ENCODE peak calls at places on chromosomes 5 and 9, in eight cellular contexts. One of them, this sample, is unnamed. For H3K9me3, the result is how much of the 10 kb centered on the place peaks cover.

GRCh38 chr9:17018540-17019196 is 116.2 kb upstream of the CNTLN start:
- DNase-seq in CD8-positive, alpha-beta T cell: no peak
- DNase-seq in tibial nerve: no peak
- DNase-seq in fibroblast of lung: no peak
- DNase-seq in BE2C: no peak
- DNase-seq in left ventricle myocardium inferior: no peak
- DNase-seq in SK-N-SH: no peak
- DNase-seq in spleen: no peak
- DNase-seq in this sample: no peak

GRCh38 chr5:108726446-108727091 is 21.1 kb upstream of the FER start:
- DNase-seq in spleen: no peak
- DNase-seq in CD8-positive, alpha-beta T cell: no peak
- DNase-seq in tibial nerve: no peak
- DNase-seq in left ventricle myocardium inferior: no peak
- DNase-seq in BE2C: no peak
- DNase-seq in fibroblast of lung: no peak
- DNase-seq in SK-N-SH: no peak
- DNase-seq in this sample: no peak

GRCh38 chr5:78689893-78690592 is 41.5 kb upstream of the LHFPL2 start:
- DNase-seq in left ventricle myocardium inferior: no peak
- DNase-seq in BE2C: no peak
- DNase-seq in fibroblast of lung: no peak
- DNase-seq in CD8-positive, alpha-beta T cell: no peak
- DNase-seq in spleen: no peak
- DNase-seq in SK-N-SH: no peak
- DNase-seq in tibial nerve: no peak
- DNase-seq in this sample: no peak

GRCh38 chr9:34549407-34549732 is 26.6 kb upstream of the ENHO start:
- DNase-seq in CD8-positive, alpha-beta T cell: no peak
- DNase-seq in tibial nerve: no peak
- DNase-seq in fibroblast of lung: no peak
- DNase-seq in BE2C: no peak
- DNase-seq in SK-N-SH: peak
- DNase-seq in left ventricle myocardium inferior: no peak
- DNase-seq in spleen: peak
- DNase-seq in this sample: no peak

GRCh38 chr5:43191740-43192557 is at the start of gene NIM1K:
- DNase-seq in tibial nerve: peak
- DNase-seq in left ventricle myocardium inferior: peak
- DNase-seq in spleen: peak
- DNase-seq in fibroblast of lung: peak
- DNase-seq in SK-N-SH: peak
- DNase-seq in CD8-positive, alpha-beta T cell: peak
- DNase-seq in BE2C: peak
- DNase-seq in this sample: no peak

GRCh38 chr5:131846536-131846935 is 49.7 kb upstream of the FNIP1 start:
- DNase-seq in BE2C: no peak
- DNase-seq in left ventricle myocardium inferior: no peak
- DNase-seq in SK-N-SH: no peak
- DNase-seq in tibial nerve: no peak
- DNase-seq in CD8-positive, alpha-beta T cell: no peak
- DNase-seq in spleen: no peak
- DNase-seq in fibroblast of lung: no peak
- DNase-seq in this sample: no peak

GRCh38 chr9:8338742-8339425 is 539.3 kb upstream of the DMAC1 start:
- DNase-seq in CD8-positive, alpha-beta T cell: no peak
- DNase-seq in BE2C: no peak
- DNase-seq in left ventricle myocardium inferior: no peak
- DNase-seq in SK-N-SH: no peak
- DNase-seq in tibial nerve: no peak
- DNase-seq in spleen: no peak
- DNase-seq in fibroblast of lung: peak
- DNase-seq in this sample: no peak

GRCh38 chr5:56947052-56947451 is 4.9 kb downstream of the MIER3 start:
- DNase-seq in tibial nerve: no peak
- DNase-seq in SK-N-SH: no peak
- DNase-seq in left ventricle myocardium inferior: no peak
- DNase-seq in CD8-positive, alpha-beta T cell: no peak
- DNase-seq in spleen: no peak
- DNase-seq in BE2C: no peak
- DNase-seq in fibroblast of lung: no peak
- DNase-seq in this sample: no peak

GRCh38 chr9:107251756-107252322 is 31.2 kb upstream of the RAD23B start:
- DNase-seq in CD8-positive, alpha-beta T cell: no peak
- DNase-seq in fibroblast of lung: peak
- DNase-seq in tibial nerve: peak
- DNase-seq in SK-N-SH: peak
- DNase-seq in spleen: no peak
- DNase-seq in BE2C: peak
- DNase-seq in left ventricle myocardium inferior: peak
- DNase-seq in this sample: no peak

GRCh38 chr5:170745481-170746061 is 38.0 kb upstream of the GABRP start:
- DNase-seq in fibroblast of lung: peak
- DNase-seq in CD8-positive, alpha-beta T cell: no peak
- DNase-seq in spleen: no peak
- DNase-seq in left ventricle myocardium inferior: peak
- DNase-seq in tibial nerve: no peak
- DNase-seq in BE2C: peak
- DNase-seq in SK-N-SH: peak
- DNase-seq in this sample: no peak

GRCh38 chr9:136665111-136665703 is 2.5 kb downstream of the EGFL7 start:
- DNase-seq in CD8-positive, alpha-beta T cell: no peak
- DNase-seq in BE2C: no peak
- DNase-seq in fibroblast of lung: peak
- DNase-seq in SK-N-SH: peak
- DNase-seq in spleen: no peak
- DNase-seq in tibial nerve: no peak
- DNase-seq in left ventricle myocardium inferior: no peak
- DNase-seq in this sample: no peak

GRCh38 chr5:26231316-26231715 is 807.1 kb downstream of the CDH9 start:
- DNase-seq in BE2C: no peak
- DNase-seq in left ventricle myocardium inferior: no peak
- DNase-seq in tibial nerve: no peak
- DNase-seq in SK-N-SH: no peak
- DNase-seq in spleen: no peak
- DNase-seq in fibroblast of lung: no peak
- DNase-seq in CD8-positive, alpha-beta T cell: no peak
- DNase-seq in this sample: no peak

GRCh38 chr5:1651971-1652872 is 128.5 kb upstream of the LPCAT1 start:
- DNase-seq in left ventricle myocardium inferior: no peak
- DNase-seq in fibroblast of lung: no peak
- DNase-seq in CD8-positive, alpha-beta T cell: no peak
- DNase-seq in BE2C: no peak
- DNase-seq in tibial nerve: no peak
- DNase-seq in SK-N-SH: no peak
- DNase-seq in spleen: no peak
- DNase-seq in this sample: no peak

GRCh38 chr9:84111726-84112125 is 131.1 kb downstream of the RMI1 start:
- DNase-seq in BE2C: no peak
- DNase-seq in left ventricle myocardium inferior: no peak
- DNase-seq in CD8-positive, alpha-beta T cell: no peak
- DNase-seq in spleen: no peak
- DNase-seq in tibial nerve: no peak
- DNase-seq in fibroblast of lung: peak
- DNase-seq in SK-N-SH: no peak
- DNase-seq in this sample: no peak

GRCh38 chr5:117236941-117237340 is 662.3 kb upstream of the SEMA6A start:
- DNase-seq in BE2C: no peak
- DNase-seq in SK-N-SH: no peak
- DNase-seq in spleen: no peak
- DNase-seq in CD8-positive, alpha-beta T cell: no peak
- DNase-seq in left ventricle myocardium inferior: no peak
- DNase-seq in fibroblast of lung: no peak
- DNase-seq in tibial nerve: no peak
- DNase-seq in this sample: no peak

GRCh38 chr9:4671737-4672136 is 5.5 kb upstream of the SPATA6L start:
- DNase-seq in spleen: no peak
- DNase-seq in fibroblast of lung: no peak
- DNase-seq in BE2C: no peak
- DNase-seq in tibial nerve: no peak
- DNase-seq in SK-N-SH: no peak
- DNase-seq in CD8-positive, alpha-beta T cell: no peak
- DNase-seq in left ventricle myocardium inferior: no peak
- DNase-seq in this sample: no peak

GRCh38 chr9:4668604-4669003 is 2.3 kb upstream of the SPATA6L start:
- DNase-seq in spleen: no peak
- DNase-seq in fibroblast of lung: no peak
- DNase-seq in CD8-positive, alpha-beta T cell: no peak
- DNase-seq in BE2C: no peak
- DNase-seq in SK-N-SH: no peak
- DNase-seq in tibial nerve: no peak
- DNase-seq in left ventricle myocardium inferior: no peak
- DNase-seq in this sample: no peak

GRCh38 chr9:4670591-4670990 is 4.3 kb upstream of the SPATA6L start:
- DNase-seq in left ventricle myocardium inferior: no peak
- DNase-seq in tibial nerve: no peak
- DNase-seq in spleen: no peak
- DNase-seq in CD8-positive, alpha-beta T cell: no peak
- DNase-seq in fibroblast of lung: no peak
- DNase-seq in BE2C: no peak
- DNase-seq in SK-N-SH: no peak
- DNase-seq in this sample: no peak

GRCh38 chr9:4667681-4668080 is 1.4 kb upstream of the SPATA6L start:
- DNase-seq in CD8-positive, alpha-beta T cell: no peak
- DNase-seq in BE2C: no peak
- DNase-seq in left ventricle myocardium inferior: no peak
- DNase-seq in fibroblast of lung: no peak
- DNase-seq in spleen: no peak
- DNase-seq in tibial nerve: no peak
- DNase-seq in SK-N-SH: no peak
- DNase-seq in this sample: peak

DNA sequence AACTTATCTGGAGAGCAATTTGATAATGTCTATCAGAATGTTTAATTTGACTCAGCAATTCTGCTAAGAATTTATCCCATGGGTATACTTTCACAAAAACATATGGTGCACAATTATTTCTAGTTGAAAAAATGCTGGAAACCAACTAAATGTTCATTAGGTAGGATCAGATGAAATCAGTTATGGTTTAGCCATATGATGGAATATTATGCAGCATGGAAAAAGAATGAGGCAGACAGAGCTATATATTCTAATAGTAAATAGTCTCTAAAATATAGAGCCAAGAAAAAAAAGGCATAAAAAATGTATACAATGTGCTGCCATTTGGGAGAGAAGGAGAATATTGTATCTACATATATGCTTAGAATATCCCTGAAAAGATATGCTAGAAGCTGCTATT is 3.6 kb upstream of the SPATA6L start:
- DNase-seq in tibial nerve: no peak
- DNase-seq in fibroblast of lung: no peak
- DNase-seq in CD8-positive, alpha-beta T cell: no peak
- DNase-seq in SK-N-SH: no peak
- DNase-seq in spleen: no peak
- DNase-seq in left ventricle myocardium inferior: no peak
- DNase-seq in BE2C: no peak
- DNase-seq in this sample: no peak
- H3K4me3 ChIP-seq in tibial nerve: no peak
- H3K4me3 ChIP-seq in fibroblast of lung: no peak
- H3K4me3 ChIP-seq in CD8-positive, alpha-beta T cell: no peak
- H3K4me3 ChIP-seq in SK-N-SH: no peak
- H3K4me3 ChIP-seq in spleen: no peak
- H3K4me3 ChIP-seq in left ventricle myocardium inferior: no peak
- H3K4me3 ChIP-seq in BE2C: no peak
- H3K4me3 ChIP-seq in this sample: no peak

GRCh38 chr5:180217797-180218196 is 8.8 kb upstream of the RASGEF1C start:
- DNase-seq in tibial nerve: no peak
- DNase-seq in spleen: no peak
- DNase-seq in fibroblast of lung: no peak
- DNase-seq in left ventricle myocardium inferior: no peak
- DNase-seq in BE2C: no peak
- DNase-seq in CD8-positive, alpha-beta T cell: no peak
- DNase-seq in SK-N-SH: no peak
- DNase-seq in this sample: no peak

GRCh38 chr5:180216646-180217171 is 7.7 kb upstream of the RASGEF1C start:
- DNase-seq in BE2C: no peak
- DNase-seq in spleen: peak
- DNase-seq in left ventricle myocardium inferior: no peak
- DNase-seq in tibial nerve: no peak
- DNase-seq in CD8-positive, alpha-beta T cell: no peak
- DNase-seq in SK-N-SH: no peak
- DNase-seq in fibroblast of lung: no peak
- DNase-seq in this sample: no peak

GRCh38 chr5:180222056-180222455 is 13.0 kb upstream of the RASGEF1C start:
- DNase-seq in spleen: peak
- DNase-seq in left ventricle myocardium inferior: no peak
- DNase-seq in CD8-positive, alpha-beta T cell: no peak
- DNase-seq in BE2C: no peak
- DNase-seq in tibial nerve: no peak
- DNase-seq in fibroblast of lung: no peak
- DNase-seq in SK-N-SH: no peak
- DNase-seq in this sample: no peak
- H3K9me3 ChIP-seq in spleen: half or more
- H3K9me3 ChIP-seq in left ventricle myocardium inferior: half or more
- H3K9me3 ChIP-seq in CD8-positive, alpha-beta T cell: under half
- H3K9me3 ChIP-seq in BE2C: under half
- H3K9me3 ChIP-seq in tibial nerve: under half
- H3K9me3 ChIP-seq in fibroblast of lung: under half
- H3K9me3 ChIP-seq in SK-N-SH: under half
- H3K9me3 ChIP-seq in this sample: under half

GRCh38 chr5:157267025-157267424 is 1.1 kb downstream of the CYFIP2 start:
- DNase-seq in BE2C: no peak
- DNase-seq in CD8-positive, alpha-beta T cell: no peak
- DNase-seq in SK-N-SH: no peak
- DNase-seq in tibial nerve: no peak
- DNase-seq in left ventricle myocardium inferior: no peak
- DNase-seq in spleen: no peak
- DNase-seq in fibroblast of lung: no peak
- DNase-seq in this sample: no peak

GRCh38 chr5:157267766-157268480 is 2.0 kb downstream of the CYFIP2 start:
- DNase-seq in left ventricle myocardium inferior: peak
- DNase-seq in BE2C: no peak
- DNase-seq in fibroblast of lung: no peak
- DNase-seq in tibial nerve: no peak
- DNase-seq in spleen: no peak
- DNase-seq in SK-N-SH: no peak
- DNase-seq in CD8-positive, alpha-beta T cell: no peak
- DNase-seq in this sample: peak

GRCh38 chr5:157269165-157269671 is 3.3 kb downstream of the CYFIP2 start:
- DNase-seq in tibial nerve: no peak
- DNase-seq in left ventricle myocardium inferior: no peak
- DNase-seq in CD8-positive, alpha-beta T cell: no peak
- DNase-seq in spleen: no peak
- DNase-seq in BE2C: no peak
- DNase-seq in fibroblast of lung: peak
- DNase-seq in SK-N-SH: no peak
- DNase-seq in this sample: peak

GRCh38 chr5:157265714-157266285 is at the start of gene CYFIP2:
- DNase-seq in CD8-positive, alpha-beta T cell: peak
- DNase-seq in left ventricle myocardium inferior: peak
- DNase-seq in fibroblast of lung: peak
- DNase-seq in SK-N-SH: peak
- DNase-seq in BE2C: peak
- DNase-seq in tibial nerve: peak
- DNase-seq in spleen: peak
- DNase-seq in this sample: peak

GRCh38 chr5:157266286-157267007 is 524 bp downstream of the CYFIP2 start:
- DNase-seq in CD8-positive, alpha-beta T cell: no peak
- DNase-seq in fibroblast of lung: no peak
- DNase-seq in spleen: peak
- DNase-seq in SK-N-SH: no peak
- DNase-seq in BE2C: peak
- DNase-seq in left ventricle myocardium inferior: no peak
- DNase-seq in tibial nerve: no peak
- DNase-seq in this sample: peak
- TF ChIP-seq CTCF in CD8-positive, alpha-beta T cell: no peak
- TF ChIP-seq CTCF in fibroblast of lung: no peak
- TF ChIP-seq CTCF in spleen: no peak
- TF ChIP-seq CTCF in SK-N-SH: peak
- TF ChIP-seq CTCF in BE2C: no peak
- TF ChIP-seq CTCF in left ventricle myocardium inferior: no peak
- TF ChIP-seq CTCF in tibial nerve: no peak
- TF ChIP-seq CTCF in this sample: no peak

GRCh38 chr5:149455889-149456409 is 76.9 kb upstream of the IL17B start:
- DNase-seq in SK-N-SH: no peak
- DNase-seq in fibroblast of lung: peak
- DNase-seq in CD8-positive, alpha-beta T cell: no peak
- DNase-seq in spleen: no peak
- DNase-seq in left ventricle myocardium inferior: peak
- DNase-seq in BE2C: no peak
- DNase-seq in tibial nerve: no peak
- DNase-seq in this sample: no peak
- H3K4me3 ChIP-seq in SK-N-SH: no peak
- H3K4me3 ChIP-seq in fibroblast of lung: no peak
- H3K4me3 ChIP-seq in CD8-positive, alpha-beta T cell: no peak
- H3K4me3 ChIP-seq in spleen: no peak
- H3K4me3 ChIP-seq in left ventricle myocardium inferior: no peak
- H3K4me3 ChIP-seq in BE2C: no peak
- H3K4me3 ChIP-seq in tibial nerve: no peak
- H3K4me3 ChIP-seq in this sample: no peak